ENCODE peak calls at places on chromosomes 2 and 18, in five cellular contexts. U is CD4-positive, CD25-positive, alpha-beta regulatory T cell; K is suprapubic skin; T is cardiac muscle cell; F is sigmoid colon. E is an unnamed sample. For H3K36me3 and H3K9me3, the result is how much of the 10 kb centered on the place peaks cover.

GRCh38 chr2:148546270-148546669 is 98.3 kb upstream of the EPC2 start:
- DNase-seq in U (no peak), K (no peak), T (no peak), F (no peak), E (no peak)

GRCh38 chr2:66576381-66577330 is 141.7 kb downstream of the MEIS1 start:
- DNase-seq in U (no peak), K (peak), T (peak), F (peak), E (peak)

GRCh38 chr2:67389788-67390187 is 7.3 kb upstream of the ETAA1 start:
- DNase-seq in U (no peak), K (no peak), T (peak), F (no peak), E (no peak)

GRCh38 chr2:199602271-199602895 is 144.6 kb upstream of the SATB2 start:
- DNase-seq in U (no peak), K (no peak), T (no peak), F (no peak), E (peak)

GRCh38 chr2:40218679-40219078 is 233.2 kb downstream of the SLC8A1 start:
- DNase-seq in U (no peak), K (no peak), T (no peak), F (peak), E (peak)

GRCh38 chr2:43848174-43848573 is 9.4 kb downstream of the ABCG8 start:
- DNase-seq in U (no peak), K (no peak), T (no peak), F (no peak), E (no peak)

GRCh38 chr2:147490612-147491261 is 354.1 kb upstream of the ACVR2A start:
- DNase-seq in U (peak), K (no peak), T (no peak), F (no peak), E (no peak)

GRCh38 chr2:33531345-33532059 is 55.1 kb downstream of the RASGRP3 start:
- DNase-seq in U (no peak), K (no peak), T (no peak), F (no peak), E (peak)

GRCh38 chr2:3598912-3599854 is 4.3 kb downstream of the COLEC11 start:
- DNase-seq in U (no peak), K (no peak), T (no peak), F (no peak), E (no peak)

GRCh38 chr2:225996477-225996858 is 597.0 kb downstream of the NYAP2 start:
- DNase-seq in U (no peak), K (no peak), T (no peak), F (no peak), E (no peak)

GRCh38 chr18:48715651-48716354 is 177.0 kb downstream of the CTIF start:
- DNase-seq in U (no peak), K (no peak), T (no peak), F (no peak), E (no peak)

GRCh38 chr2:60965514-60965815 is 52.1 kb upstream of the PEX13 start:
- DNase-seq in U (no peak), K (no peak), T (no peak), F (no peak), E (no peak)

GRCh38 chr2:73083886-73084792 is 12.6 kb upstream of the SFXN5 start:
- DNase-seq in U (no peak), K (no peak), T (no peak), F (no peak), E (no peak)

GRCh38 chr2:215698566-215698965 is 262.7 kb upstream of the FN1 start:
- DNase-seq in U (no peak), K (no peak), T (no peak), F (no peak), E (peak)

DNA sequence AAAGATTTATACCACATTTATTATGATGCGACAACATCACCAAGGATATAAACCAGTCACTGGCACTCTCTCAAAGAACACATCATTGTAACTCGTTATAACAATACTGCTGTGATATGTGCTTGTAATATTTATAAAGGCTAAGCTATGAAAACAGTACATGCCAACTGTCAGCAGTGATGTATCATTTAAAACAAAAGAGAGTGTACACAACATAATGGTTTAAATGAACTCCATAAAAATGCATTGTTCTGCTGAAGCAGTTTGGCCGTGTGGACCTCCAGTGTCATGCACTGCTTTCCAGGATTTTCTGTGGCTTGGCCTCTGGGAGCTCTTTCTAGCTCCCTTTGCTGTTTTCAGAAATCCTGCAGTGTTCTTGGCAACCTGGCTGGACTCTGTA is 215.6 kb downstream of the MTX2 start:
- DNase-seq in U (no peak), K (no peak), T (no peak), F (no peak), E (peak)
- H3K36me3 ChIP-seq in U (under half), K (under half), T (under half), F (under half), E (under half)

DNA sequence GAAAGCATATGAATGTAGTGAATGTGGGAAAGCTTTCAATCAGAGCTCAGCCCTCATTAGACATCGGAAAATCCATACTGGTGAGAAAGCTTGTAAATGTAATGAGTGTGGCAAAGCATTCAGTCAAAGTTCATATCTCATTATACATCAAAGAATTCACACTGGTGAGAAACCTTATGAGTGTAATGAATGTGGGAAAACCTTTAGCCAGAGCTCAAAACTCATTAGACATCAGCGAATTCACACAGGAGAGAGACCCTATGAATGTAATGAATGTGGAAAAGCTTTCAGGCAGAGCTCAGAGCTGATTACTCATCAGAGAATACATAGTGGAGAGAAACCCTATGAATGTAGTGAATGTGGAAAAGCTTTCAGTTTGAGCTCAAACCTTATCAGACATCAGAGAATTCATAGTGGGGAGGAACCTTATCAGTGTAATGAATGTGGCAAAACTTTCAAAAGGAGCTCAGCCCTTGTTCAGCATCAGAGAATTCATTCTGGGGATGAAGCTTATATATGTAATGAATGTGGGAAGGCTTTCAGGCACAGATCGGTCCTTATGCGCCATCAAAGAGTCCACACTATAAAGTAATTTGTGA is 5.0 kb downstream of the ZNF397 start:
- DNase-seq in U (no peak), K (no peak), T (no peak), F (no peak), E (no peak)
- H3K9me3 ChIP-seq in U (under half), K (under half), T (under half), F (under half), E (under half)

DNA sequence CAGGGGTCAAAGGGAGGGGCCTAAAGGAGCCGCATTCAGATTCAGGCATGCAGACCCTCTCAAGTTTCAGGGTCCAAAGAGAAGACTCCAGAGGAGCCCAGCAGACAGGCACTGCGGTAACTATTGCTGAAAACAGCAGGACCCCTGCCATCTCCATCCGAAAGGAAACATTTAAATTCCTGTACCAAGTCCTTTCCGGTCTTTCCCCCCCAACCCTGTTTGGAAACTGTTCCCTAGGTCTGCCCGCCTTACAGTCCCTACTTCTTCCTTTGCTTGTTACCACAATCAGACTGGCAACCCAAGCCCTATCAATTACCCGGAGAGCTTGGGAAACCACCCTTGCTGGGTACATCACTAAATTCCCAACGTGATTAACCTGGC is 82.0 kb downstream of the DNMT3A start:
- DNase-seq in U (no peak), K (no peak), T (peak), F (no peak), E (no peak)
- H3K4me3 ChIP-seq in U (no peak), K (no peak), T (no peak), F (no peak), E (no peak)

GRCh38 chr2:101850450-101850849 is 141.3 kb upstream of the IL1R2 start:
- DNase-seq in U (no peak), K (no peak), T (no peak), F (no peak), E (no peak)

GRCh38 chr2:101850991-101851390 is 140.8 kb upstream of the IL1R2 start:
- DNase-seq in U (no peak), K (no peak), T (no peak), F (no peak), E (no peak)

GRCh38 chr2:101846973-101847372 is 144.8 kb upstream of the IL1R2 start:
- DNase-seq in U (no peak), K (no peak), T (no peak), F (no peak), E (no peak)

GRCh38 chr2:101847661-101848339 is 144.0 kb upstream of the IL1R2 start:
- DNase-seq in U (no peak), K (no peak), T (no peak), F (no peak), E (no peak)

GRCh38 chr2:101848790-101849410 is 142.9 kb upstream of the IL1R2 start:
- DNase-seq in U (no peak), K (no peak), T (no peak), F (no peak), E (no peak)
- H3K36me3 ChIP-seq in U (half or more), K (under half), T (under half), F (under half), E (under half)

GRCh38 chr2:5592906-5593305 is 99.3 kb upstream of the SOX11 start:
- DNase-seq in U (no peak), K (no peak), T (no peak), F (no peak), E (no peak)
- H3K9me3 ChIP-seq in U (under half), K (under half), T (under half), F (under half), E (under half)

GRCh38 chr2:229407170-229407569 is 136.1 kb upstream of the PID1 start:
- DNase-seq in U (no peak), K (peak), T (no peak), F (peak), E (peak)
- H3K4me3 ChIP-seq in U (no peak), K (no peak), T (no peak), F (no peak), E (no peak)

GRCh38 chr18:3256693-3257626 is 5.0 kb upstream of the MYL12B start:
- DNase-seq in U (no peak), K (no peak), T (peak), F (no peak), E (peak)

GRCh38 chr18:3254725-3255124 is 7.1 kb downstream of the MYL12A start:
- DNase-seq in U (no peak), K (no peak), T (no peak), F (no peak), E (no peak)

GRCh38 chr18:3261035-3261392 is 919 bp upstream of the MYL12B start:
- DNase-seq in U (no peak), K (no peak), T (no peak), F (no peak), E (no peak)

GRCh38 chr18:3255611-3256165 is 6.2 kb upstream of the MYL12B start:
- DNase-seq in U (no peak), K (no peak), T (no peak), F (no peak), E (no peak)

DNA sequence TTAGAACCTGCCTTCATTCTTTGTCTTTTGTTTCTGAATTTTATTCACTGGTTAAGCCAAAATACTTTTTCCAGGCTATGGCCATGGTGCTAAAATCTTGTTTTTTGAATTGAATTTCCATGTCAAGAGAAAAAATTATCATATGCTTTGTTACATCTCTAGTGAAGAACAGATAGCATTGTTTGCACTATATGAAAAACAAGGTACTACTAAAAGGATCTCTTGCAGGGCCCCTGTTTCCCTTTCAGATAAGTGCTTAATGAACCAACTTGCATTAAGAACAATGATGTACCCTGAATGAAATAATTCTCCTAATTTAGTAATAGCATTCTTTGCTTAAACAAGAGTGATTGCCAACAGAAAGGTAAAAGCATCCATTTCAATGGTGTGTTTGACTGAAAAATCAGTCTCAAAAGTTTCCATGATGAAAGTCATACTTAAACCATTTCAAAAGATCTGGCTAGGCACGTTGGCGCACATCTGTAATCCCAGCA is 4.3 kb upstream of the MYL12B start:
- DNase-seq in U (no peak), K (no peak), T (no peak), F (no peak), E (no peak)
- H3K36me3 ChIP-seq in U (half or more), K (half or more), T (under half), F (half or more), E (half or more)

DNA sequence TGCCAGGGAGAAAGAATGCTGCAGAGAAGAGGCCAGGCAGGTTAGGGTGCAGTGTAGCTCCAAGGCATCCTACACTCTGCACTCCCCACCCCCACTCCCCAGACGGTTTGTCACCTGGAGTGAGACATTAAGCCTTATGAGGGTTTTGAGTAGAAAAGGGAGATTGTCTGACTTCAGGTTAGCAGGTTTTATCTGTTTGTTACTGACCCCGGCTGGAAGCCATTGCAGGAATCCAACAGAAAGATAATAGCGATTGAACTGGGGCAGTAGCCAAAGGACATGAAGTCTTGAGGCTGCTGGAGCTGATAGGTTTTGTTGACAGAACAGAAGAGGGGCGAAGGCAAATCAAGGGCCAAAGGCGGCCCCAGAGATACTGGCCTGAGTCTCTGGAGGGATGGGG is 36.0 kb upstream of the OR6B3 start:
- DNase-seq in U (no peak), K (no peak), T (no peak), F (no peak), E (no peak)
- H3K9me3 ChIP-seq in U (under half), K (under half), T (under half), F (under half), E (under half)

GRCh38 chr18:13611616-13612110 is 114.7 kb downstream of the FAM210A start:
- DNase-seq in U (no peak), K (no peak), T (peak), F (peak), E (peak)
- H3K4me3 ChIP-seq in U (peak), K (peak), T (no peak), F (peak), E (peak)

GRCh38 chr2:55048925-55049793 is 1.1 kb downstream of the RTN4 start:
- DNase-seq in U (peak), K (peak), T (peak), F (peak), E (peak)

GRCh38 chr2:55043841-55044240 is 6.4 kb downstream of the RTN4 start:
- DNase-seq in U (no peak), K (no peak), T (no peak), F (no peak), E (no peak)

GRCh38 chr2:55048514-55048924 is 1.7 kb downstream of the RTN4 start:
- DNase-seq in U (no peak), K (no peak), T (peak), F (no peak), E (peak)

GRCh38 chr2:55047677-55048299 is 2.5 kb downstream of the RTN4 start:
- DNase-seq in U (no peak), K (no peak), T (no peak), F (no peak), E (peak)

DNA sequence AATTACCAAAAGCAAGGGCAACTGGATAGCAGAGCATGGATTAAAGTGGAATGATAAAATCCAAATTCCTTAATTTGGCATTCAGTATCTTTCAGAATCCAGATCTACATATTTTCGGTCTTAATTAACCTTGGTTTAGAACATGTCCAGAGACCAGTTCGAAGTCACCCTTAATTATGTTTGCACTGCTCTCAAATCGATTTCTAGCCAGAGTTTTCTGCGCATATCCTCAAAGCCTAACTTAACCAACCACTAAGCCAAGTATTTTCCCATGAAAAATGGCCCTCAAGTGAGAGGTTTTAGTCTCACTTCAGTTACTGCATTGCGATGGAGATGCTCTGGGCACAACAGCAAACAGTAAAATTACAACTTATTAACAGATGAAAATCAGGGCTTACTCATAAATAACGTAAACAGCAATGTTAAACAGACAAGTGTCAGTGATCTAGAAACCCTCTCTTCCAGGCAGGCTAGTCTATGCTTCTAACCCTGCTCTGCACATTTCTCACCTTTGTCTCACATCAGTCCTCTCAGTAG is 4.5 kb downstream of the RTN4 start:
- DNase-seq in U (no peak), K (no peak), T (no peak), F (no peak), E (no peak)
- H3K36me3 ChIP-seq in U (under half), K (under half), T (under half), F (under half), E (under half)

E was measured in MG63.